ENCODE peak calls at places on chromosome 18, in six cellular contexts. Y, F, R, M, E and W are unnamed samples.

GRCh38 chr18:29191263-29191662 is 1014.3 kb upstream of the CDH2 start:
- DNase-seq in Y (no peak), F (no peak), R (peak), M (no peak), E (no peak), W (no peak)

GRCh38 chr18:26432651-26433424 is 115.5 kb downstream of the KCTD1 start:
- DNase-seq in Y (no peak), F (no peak), R (no peak), M (no peak), E (no peak), W (peak)

GRCh38 chr18:47901624-47902362 is 28.7 kb downstream of the SMAD2 start:
- DNase-seq in Y (no peak), F (no peak), R (no peak), M (no peak), E (no peak), W (no peak)

GRCh38 chr18:62457830-62458229 is 65.0 kb upstream of the ZCCHC2 start:
- DNase-seq in Y (no peak), F (no peak), R (no peak), M (no peak), E (no peak), W (no peak)

GRCh38 chr18:55115606-55116005 is 156.3 kb upstream of the CCDC68 start:
- DNase-seq in Y (no peak), F (no peak), R (no peak), M (no peak), E (no peak), W (no peak)

GRCh38 chr18:22432672-22433137 is 15.0 kb upstream of the CTAGE1 start:
- DNase-seq in Y (peak), F (peak), R (peak), M (no peak), E (peak), W (peak)

GRCh38 chr18:31819106-31819924 is 58.6 kb upstream of the SLC25A52 start:
- DNase-seq in Y (no peak), F (no peak), R (peak), M (no peak), E (no peak), W (no peak)

GRCh38 chr18:31429623-31430022 is 17.9 kb upstream of the DSG3 start:
- DNase-seq in Y (no peak), F (no peak), R (peak), M (no peak), E (peak), W (no peak)

GRCh38 chr18:70452501-70452900 is 163.7 kb downstream of the SOCS6 start:
- DNase-seq in Y (no peak), F (no peak), R (no peak), M (no peak), E (no peak), W (no peak)

GRCh38 chr18:70234667-70235459 is 29.4 kb upstream of the RTTN start:
- DNase-seq in Y (no peak), F (no peak), R (peak), M (no peak), E (no peak), W (no peak)

GRCh38 chr18:64409511-64409910 is 260.6 kb upstream of the LINC00305 start:
- DNase-seq in Y (no peak), F (no peak), R (peak), M (no peak), E (no peak), W (no peak)

GRCh38 chr18:59220164-59220783 is 316 bp downstream of the GRP start:
- DNase-seq in Y (no peak), F (no peak), R (no peak), M (no peak), E (no peak), W (no peak)

GRCh38 chr18:69071680-69072079 is 273.8 kb downstream of the CCDC102B start:
- DNase-seq in Y (no peak), F (no peak), R (no peak), M (no peak), E (no peak), W (no peak)

GRCh38 chr18:37409870-37410269 is 155.7 kb downstream of the CELF4 start:
- DNase-seq in Y (no peak), F (no peak), R (no peak), M (no peak), E (no peak), W (no peak)

GRCh38 chr18:23223641-23224040 is 88.4 kb downstream of the CABLES1 start:
- DNase-seq in Y (no peak), F (no peak), R (no peak), M (no peak), E (no peak), W (no peak)

GRCh38 chr18:21099442-21099841 is 12.2 kb downstream of the ROCK1 start:
- DNase-seq in Y (no peak), F (no peak), R (no peak), M (no peak), E (no peak), W (no peak)

GRCh38 chr18:48475635-48476549 is 62.9 kb upstream of the CTIF start:
- DNase-seq in Y (peak), F (peak), R (peak), M (peak), E (peak), W (peak)

GRCh38 chr18:70672581-70672980 is 383.7 kb downstream of the SOCS6 start:
- DNase-seq in Y (no peak), F (no peak), R (no peak), M (no peak), E (no peak), W (no peak)

GRCh38 chr18:32373995-32374394 is 96.7 kb downstream of the GAREM1 start:
- DNase-seq in Y (no peak), F (no peak), R (no peak), M (no peak), E (peak), W (no peak)

GRCh38 chr18:27687351-27687979 is 489.5 kb downstream of the CDH2 start:
- DNase-seq in Y (no peak), F (no peak), R (no peak), M (no peak), E (no peak), W (no peak)

GRCh38 chr18:79912409-79912991 is 39.0 kb downstream of the SLC66A2 start:
- DNase-seq in Y (no peak), F (no peak), R (no peak), M (no peak), E (peak), W (peak)

GRCh38 chr18:63457987-63458386 is 18.8 kb upstream of the SERPINB5 start:
- DNase-seq in Y (no peak), F (no peak), R (no peak), M (no peak), E (peak), W (peak)

GRCh38 chr18:68275616-68276015 is 439.3 kb downstream of the TMX3 start:
- DNase-seq in Y (no peak), F (no peak), R (no peak), M (no peak), E (no peak), W (no peak)

GRCh38 chr18:14949800-14950415 is 201.9 kb downstream of the ANKRD30B start:
- DNase-seq in Y (no peak), F (no peak), R (no peak), M (no peak), E (no peak), W (no peak)

GRCh38 chr18:55763805-55764204 is 175.8 kb upstream of the TCF4 start:
- DNase-seq in Y (no peak), F (no peak), R (no peak), M (no peak), E (no peak), W (peak)

GRCh38 chr18:34661464-34662087 is 48.5 kb upstream of the DTNA start:
- DNase-seq in Y (no peak), F (peak), R (peak), M (no peak), E (no peak), W (no peak)

GRCh38 chr18:28404721-28405120 is 227.8 kb upstream of the CDH2 start:
- DNase-seq in Y (no peak), F (no peak), R (no peak), M (no peak), E (no peak), W (no peak)

GRCh38 chr18:79687806-79688205 is 8.2 kb downstream of the CTDP1 start:
- DNase-seq in Y (no peak), F (no peak), R (no peak), M (no peak), E (no peak), W (no peak)

GRCh38 chr18:34718610-34719009 is 8.5 kb downstream of the DTNA start:
- DNase-seq in Y (no peak), F (no peak), R (no peak), M (no peak), E (no peak), W (no peak)

GRCh38 chr18:79953921-79954651 is 2.6 kb upstream of the SLC66A2 start:
- DNase-seq in Y (no peak), F (no peak), R (no peak), M (peak), E (peak), W (no peak)

GRCh38 chr18:45783097-45784075 is 42.1 kb upstream of the SIGLEC15 start:
- DNase-seq in Y (no peak), F (no peak), R (peak), M (no peak), E (no peak), W (peak)

DNA sequence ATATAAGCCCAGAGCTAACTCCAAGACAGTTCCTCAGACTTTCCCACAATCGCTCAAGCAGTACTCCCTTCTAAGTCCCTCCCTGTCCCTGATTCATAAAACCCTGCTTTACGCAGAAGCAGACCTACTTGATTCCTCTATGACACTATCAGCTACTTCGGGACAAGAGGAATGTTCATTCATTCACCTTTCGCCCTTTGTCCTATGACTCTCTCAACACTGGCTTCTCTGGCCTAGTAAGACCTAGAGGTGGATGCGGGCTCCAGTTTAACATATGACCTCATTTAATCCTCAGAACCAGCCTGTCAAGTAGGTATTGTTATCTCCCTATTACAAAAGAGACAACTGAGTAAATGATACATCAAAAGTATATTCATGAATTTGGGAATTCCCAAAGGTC is 10.2 kb downstream of the LPIN2 start:
- DNase-seq in Y (no peak), F (no peak), R (no peak), M (no peak), E (no peak), W (no peak)
- H3K4me3 ChIP-seq in Y (no peak), F (no peak), R (no peak), M (no peak), E (no peak), W (no peak)

DNA sequence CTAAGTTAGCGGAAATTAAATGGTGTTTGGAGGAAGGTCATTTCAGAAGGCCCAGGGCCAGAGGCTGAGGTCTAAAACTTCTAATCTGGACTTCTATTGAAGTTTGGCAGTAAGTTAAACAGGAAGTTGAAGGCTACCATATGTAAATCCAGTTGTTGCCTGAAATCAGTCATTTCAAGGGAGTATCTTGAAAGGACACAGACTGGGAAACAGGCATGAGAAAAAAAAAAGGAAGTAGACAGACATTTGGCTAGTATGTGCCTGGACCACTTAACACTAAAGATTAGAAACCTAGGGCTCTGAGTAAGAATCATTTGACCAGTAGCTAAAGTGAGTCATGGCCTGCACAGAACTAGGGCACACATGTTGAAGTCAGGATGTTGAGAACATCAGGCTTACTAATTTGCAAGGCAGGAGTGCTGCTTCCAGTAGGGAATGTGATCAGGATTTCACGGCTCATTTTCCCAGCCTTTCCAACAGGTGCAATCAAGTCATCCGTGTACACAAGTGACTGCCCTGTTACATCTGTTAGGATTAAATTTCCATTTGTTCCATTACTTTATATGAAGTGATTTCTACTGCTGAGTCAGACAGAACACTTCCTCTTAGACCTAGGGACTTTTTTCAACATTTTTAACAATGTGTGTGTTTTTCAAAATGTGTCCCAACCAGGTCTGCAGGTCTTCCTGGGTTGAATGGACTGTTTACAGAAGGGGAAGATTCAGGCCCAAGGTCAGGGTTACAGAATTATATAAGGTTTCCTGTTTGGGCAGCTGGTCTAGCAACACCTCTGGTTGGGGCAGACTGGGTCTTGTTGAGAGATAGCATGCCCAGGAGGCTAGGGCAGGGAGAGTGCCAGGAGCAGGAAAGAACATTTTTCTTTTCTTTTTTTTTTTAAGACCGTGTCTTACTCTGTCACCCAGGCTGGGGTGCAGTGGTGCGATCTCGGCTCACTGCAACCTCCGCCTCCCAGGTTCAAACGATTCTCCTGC is 145.6 kb downstream of the TGIF1 start:
- DNase-seq in Y (peak), F (peak), R (peak), M (peak), E (peak), W (no peak)
- TF ChIP-seq EP300 in Y (no peak), F (peak), R (peak), M (peak), E (no peak), W (peak)

DNA sequence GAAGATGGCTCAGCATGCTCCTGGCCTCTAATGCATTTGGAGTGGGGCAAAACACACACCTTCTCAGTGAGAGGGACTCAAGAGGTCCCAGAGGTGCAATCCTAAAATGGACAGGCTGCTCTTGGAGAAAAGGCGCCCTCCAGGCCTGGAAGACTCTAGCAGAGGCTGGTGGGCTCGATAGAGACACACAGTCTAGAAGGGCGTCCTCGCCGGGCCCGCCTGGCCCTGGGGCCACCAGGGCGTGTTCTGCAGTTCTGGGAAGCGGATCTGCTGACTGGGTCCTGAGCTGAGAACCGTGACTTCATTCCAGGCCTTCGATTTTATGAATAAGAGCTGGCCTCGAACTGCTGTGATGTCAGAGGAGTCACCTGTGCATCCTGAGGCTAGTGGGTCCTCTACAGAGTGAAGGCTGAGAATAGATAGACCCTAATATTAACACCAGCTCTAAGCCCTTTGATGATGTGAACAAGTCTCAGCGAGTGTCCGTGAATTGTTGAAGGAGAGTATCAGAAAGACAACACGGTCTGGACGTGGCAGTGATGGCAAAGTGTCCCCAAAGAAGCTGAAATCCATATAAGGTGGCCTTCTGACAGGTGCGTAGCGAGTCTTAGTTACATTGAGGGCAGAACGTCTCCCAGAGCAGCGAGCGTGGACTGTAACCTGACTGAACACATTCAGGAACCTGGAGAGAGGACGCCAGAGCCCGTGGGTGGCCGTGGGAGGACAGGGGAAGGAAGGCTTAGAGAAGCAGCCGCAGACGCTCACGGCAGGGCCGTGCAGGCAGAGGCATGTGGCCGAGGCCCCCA is 136.9 kb downstream of the PTGR3 start:
- DNase-seq in Y (no peak), F (no peak), R (no peak), M (no peak), E (no peak), W (no peak)
- H3K4me3 ChIP-seq in Y (no peak), F (no peak), R (no peak), M (no peak), E (no peak), W (no peak)

GRCh38 chr18:963276-963675 is 58.6 kb downstream of the ADCYAP1 start:
- DNase-seq in Y (no peak), F (no peak), R (no peak), M (no peak), E (no peak), W (peak)

GRCh38 chr18:961644-962355 is 57.1 kb downstream of the ADCYAP1 start:
- DNase-seq in Y (no peak), F (peak), R (peak), M (no peak), E (peak), W (no peak)

GRCh38 chr18:966095-967036 is 61.7 kb downstream of the ADCYAP1 start:
- DNase-seq in Y (no peak), F (no peak), R (no peak), M (no peak), E (no peak), W (peak)

DNA sequence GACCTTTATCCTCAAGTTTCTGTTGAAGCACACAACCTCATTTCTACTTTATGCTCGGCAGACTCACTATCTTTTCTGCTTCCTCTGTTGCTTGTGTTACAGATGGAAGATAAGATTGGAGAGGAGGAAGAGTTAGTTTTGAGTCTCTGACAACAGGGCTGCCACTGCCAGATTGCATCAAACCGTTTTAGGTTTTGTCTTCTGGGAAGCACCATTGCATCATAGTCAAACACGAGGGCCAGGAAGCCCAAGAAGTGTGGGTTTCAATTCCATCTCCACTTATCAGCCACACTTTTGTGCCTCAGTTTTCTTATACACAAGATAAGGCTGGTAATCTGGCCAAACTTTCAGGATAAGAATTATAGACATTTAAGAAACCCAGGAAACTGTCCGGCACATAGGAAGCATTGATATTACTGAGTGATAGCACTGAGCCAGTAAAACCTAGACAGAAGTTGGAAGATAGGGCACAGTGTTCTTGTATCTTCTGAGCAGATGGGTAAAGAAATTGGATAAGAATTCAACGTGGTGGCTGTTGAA is 62.4 kb downstream of the ADCYAP1 start:
- DNase-seq in Y (no peak), F (no peak), R (no peak), M (no peak), E (no peak), W (peak)
- TF ChIP-seq EP300 in Y (no peak), F (no peak), R (no peak), M (no peak), E (no peak), W (no peak)

GRCh38 chr18:7946724-7947377 is 379.7 kb downstream of the PTPRM start:
- DNase-seq in Y (peak), F (no peak), R (peak), M (no peak), E (peak), W (no peak)
- H3K4me3 ChIP-seq in Y (peak), F (peak), R (peak), M (no peak), E (no peak), W (peak)

GRCh38 chr18:25229080-25229479 is 122.9 kb downstream of the ZNF521 start:
- DNase-seq in Y (no peak), F (no peak), R (no peak), M (no peak), E (no peak), W (no peak)
- TF ChIP-seq EP300 in Y (no peak), F (peak), R (no peak), M (no peak), E (no peak), W (no peak)

DNA sequence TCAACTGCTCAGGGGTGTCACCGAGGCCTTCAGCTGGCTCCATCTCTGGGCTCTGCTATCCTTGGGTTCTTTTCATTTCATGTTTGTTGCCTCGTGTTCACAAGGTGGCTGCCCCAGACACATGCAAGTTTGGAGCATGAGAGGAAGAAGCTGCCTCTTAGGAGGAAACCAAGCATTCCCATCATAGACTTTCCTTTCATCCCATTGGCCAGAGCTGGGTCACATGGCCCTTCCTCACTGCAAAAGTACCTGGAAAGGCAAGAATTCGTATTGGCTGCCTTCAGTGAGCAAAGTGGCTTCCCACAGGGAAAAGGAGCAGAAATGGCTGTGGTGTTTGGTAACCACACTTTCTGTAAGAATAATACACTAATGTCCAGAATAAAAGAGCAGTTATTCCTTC is 155.7 kb upstream of the RAB12 start:
- DNase-seq in Y (no peak), F (no peak), R (no peak), M (no peak), E (no peak), W (no peak)
- H3K4me3 ChIP-seq in Y (no peak), F (no peak), R (no peak), M (no peak), E (no peak), W (no peak)